ENCODE peak calls at places on chromosomes 7 and 10, in nine cellular contexts. O is CD8-positive, alpha-beta memory T cell; R is adrenal gland; A is ascending aorta; B is GM23338; I is IMR-90; C is right cardiac atrium; Y is MM.1S; G is sigmoid colon. D is an unnamed sample.

GRCh38 chr7:156722427-156722826 is 81.9 kb downstream of the RNF32 start:
- DNase-seq in O (no peak), R (peak; percentile 34), A (no peak), B (no peak), I (peak; percentile 24), C (no peak), Y (no peak), G (no peak), D (no peak)

GRCh38 chr7:128035712-128036111 is 4.5 kb upstream of the LRRC4 start:
- DNase-seq in O (no peak), R (no peak), A (no peak), B (peak; percentile 72), I (no peak), C (no peak), Y (peak; percentile 31), G (no peak), D (no peak)

GRCh38 chr7:42972703-42973500 is 40.7 kb downstream of the MRPL32 start:
- DNase-seq in O (no peak), R (peak; percentile 93), A (peak; percentile 79), B (peak; percentile 6), I (peak; percentile 75), C (peak; percentile 48), Y (no peak), G (peak; percentile 81), D (no peak)

GRCh38 chr10:27628631-27629030 is 117.0 kb downstream of the MKX start:
- DNase-seq in O (no peak), R (no peak), A (no peak), B (no peak), I (no peak), C (no peak), Y (no peak), G (no peak), D (no peak)

GRCh38 chr7:2974093-2974819 is 69.4 kb downstream of the CARD11 start:
- DNase-seq in O (no peak), R (no peak), A (no peak), B (no peak), I (no peak), C (no peak), Y (no peak), G (peak; percentile 24), D (no peak)

GRCh38 chr10:117860823-117861222 is 185.9 kb downstream of the RAB11FIP2 start:
- DNase-seq in O (no peak), R (no peak), A (no peak), B (peak; percentile 45), I (peak; percentile 1), C (no peak), Y (peak; percentile 48), G (no peak), D (no peak)

GRCh38 chr10:43124574-43125273 is 13.5 kb upstream of the CSGALNACT2 start:
- DNase-seq in O (no peak), R (no peak), A (peak; percentile 30), B (no peak), I (no peak), C (no peak), Y (no peak), G (no peak), D (no peak)

GRCh38 chr7:909358-910329 is 33.3 kb downstream of the GET4 start:
- DNase-seq in O (no peak), R (peak; percentile 80), A (peak; percentile 80), B (no peak), I (peak; percentile 15), C (peak; percentile 78), Y (no peak), G (peak; percentile 87), D (peak; percentile 19)

GRCh38 chr7:110962374-110962773 is 128.6 kb upstream of the LRRN3 start:
- DNase-seq in O (no peak), R (no peak), A (no peak), B (no peak), I (no peak), C (peak; percentile 23), Y (no peak), G (no peak), D (no peak)

GRCh38 chr7:41538810-41539724 is 163.8 kb downstream of the INHBA start:
- DNase-seq in O (no peak), R (no peak), A (no peak), B (peak; percentile 64), I (peak; percentile 50), C (no peak), Y (no peak), G (no peak), D (no peak)

GRCh38 chr10:100333821-100334469 is 3.9 kb upstream of the PKD2L1 start:
- DNase-seq in O (no peak), R (no peak), A (no peak), B (no peak), I (no peak), C (no peak), Y (no peak), G (no peak), D (no peak)

GRCh38 chr10:35585903-35586535 is 19.1 kb upstream of the GJD4 start:
- DNase-seq in O (no peak), R (no peak), A (no peak), B (no peak), I (no peak), C (no peak), Y (no peak), G (no peak), D (no peak)

GRCh38 chr10:21530616-21531015 is 3.4 kb upstream of the MLLT10 start:
- DNase-seq in O (no peak), R (no peak), A (no peak), B (no peak), I (no peak), C (no peak), Y (no peak), G (no peak), D (no peak)

GRCh38 chr10:52956861-52957260 is 184.3 kb upstream of the MBL2 start:
- DNase-seq in O (no peak), R (no peak), A (no peak), B (no peak), I (no peak), C (no peak), Y (no peak), G (no peak), D (no peak)

GRCh38 chr10:10092581-10092980 is 925.1 kb upstream of the CELF2 start:
- DNase-seq in O (no peak), R (peak; percentile 2), A (no peak), B (peak; percentile 2), I (peak; percentile 21), C (peak; percentile 36), Y (no peak), G (no peak), D (no peak)

GRCh38 chr7:130758429-130759056 is 24.5 kb upstream of the KLF14 start:
- DNase-seq in O (no peak), R (no peak), A (no peak), B (peak; percentile 68), I (peak; percentile 69), C (no peak), Y (peak; percentile 65), G (no peak), D (peak; percentile 37)

GRCh38 chr10:132788831-132789219 is 2.9 kb upstream of the NKX6-2 start:
- DNase-seq in O (no peak), R (no peak), A (no peak), B (peak; percentile 61), I (no peak), C (no peak), Y (no peak), G (no peak), D (no peak)

GRCh38 chr10:126917375-126917774 is 12.1 kb downstream of the DOCK1 start:
- DNase-seq in O (no peak), R (no peak), A (no peak), B (no peak), I (no peak), C (no peak), Y (no peak), G (no peak), D (no peak)

GRCh38 chr7:4189151-4189570 is 492.9 kb upstream of the FOXK1 start:
- DNase-seq in O (no peak), R (peak; percentile 41), A (peak; percentile 87), B (no peak), I (peak; percentile 2), C (peak; percentile 82), Y (no peak), G (peak; percentile 97), D (no peak)

GRCh38 chr7:2873686-2874551 is 29.8 kb upstream of the GNA12 start:
- DNase-seq in O (no peak), R (no peak), A (no peak), B (peak; percentile 60), I (peak; percentile 95), C (no peak), Y (no peak), G (no peak), D (no peak)

DNA sequence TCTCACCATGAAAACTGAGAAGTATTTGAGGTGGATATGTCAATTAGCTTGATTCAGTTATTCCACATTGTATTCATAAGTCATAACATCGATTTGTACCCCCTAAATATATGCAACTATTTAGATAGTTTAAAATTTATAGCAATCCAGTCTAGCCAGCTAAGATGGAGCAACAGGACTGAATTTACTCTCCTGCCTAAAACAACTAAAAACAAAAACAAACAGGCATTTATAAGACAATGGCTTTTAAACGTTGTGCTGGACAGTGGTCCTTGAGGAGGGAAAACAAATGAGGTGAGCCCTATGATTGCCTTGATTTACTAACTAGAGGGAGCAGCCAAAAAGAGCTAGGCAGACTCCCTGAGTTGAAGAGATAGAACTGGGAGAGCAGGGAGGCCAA is 814 bp upstream of the GPAM start:
- DNase-seq in O (no peak), R (no peak), A (no peak), B (peak; percentile 1), I (no peak), C (no peak), Y (no peak), G (no peak), D (no peak)
- H3K27ac ChIP-seq in O (no peak overlapping the region), R (peak overlapping the region; percentile 92), A (peak overlapping the region; percentile 82), B (no peak overlapping the region), I (no peak overlapping the region), C (no peak overlapping the region), Y (no peak overlapping the region), G (no peak overlapping the region), D (peak overlapping the region; percentile 75)

GRCh38 chr7:117007285-117007684 is 54.0 kb downstream of the ST7 start:
- DNase-seq in O (no peak), R (no peak), A (no peak), B (no peak), I (no peak), C (no peak), Y (no peak), G (no peak), D (no peak)
- H3K4me3 ChIP-seq in O (no peak overlapping the region), R (no peak overlapping the region), A (no peak overlapping the region), B (no peak overlapping the region), I (no peak overlapping the region), C (no peak overlapping the region), Y (no peak overlapping the region), G (no peak overlapping the region), D (no peak overlapping the region)

GRCh38 chr7:11699666-11700065 is 132.3 kb downstream of the THSD7A start:
- DNase-seq in O (no peak), R (no peak), A (no peak), B (no peak), I (no peak), C (no peak), Y (no peak), G (no peak), D (no peak)
- H3K4me1 ChIP-seq in O (no peaks in the 10 kb centered on the region), R (peaks cover 9% of the 10 kb centered on the region), A (no peaks in the 10 kb centered on the region), B (no peaks in the 10 kb centered on the region), I (no peaks in the 10 kb centered on the region), C (no peaks in the 10 kb centered on the region), Y (no peaks in the 10 kb centered on the region), G (no peaks in the 10 kb centered on the region), D (no peaks in the 10 kb centered on the region)

DNA sequence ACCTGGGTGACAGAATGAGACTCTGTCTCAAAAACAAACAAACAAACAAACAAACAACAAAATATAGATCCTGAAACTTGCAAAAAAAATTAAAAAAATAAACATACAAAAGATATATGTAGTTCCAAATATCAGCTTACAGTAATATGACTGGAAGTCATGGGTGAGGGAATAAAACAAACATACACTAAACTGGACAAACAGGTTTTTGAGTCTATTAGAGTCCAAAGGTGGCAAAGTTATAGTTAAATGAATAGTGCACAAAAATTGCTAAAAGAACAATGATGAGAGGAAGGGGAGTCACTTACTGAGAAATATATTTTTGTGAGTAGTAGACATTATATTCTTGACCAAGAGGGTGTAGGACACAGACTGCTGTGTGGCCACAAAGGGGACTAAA is 16.7 kb upstream of the RSBN1L start:
- DNase-seq in O (no peak), R (no peak), A (no peak), B (no peak), I (no peak), C (no peak), Y (no peak), G (no peak), D (no peak)
- H3K27ac ChIP-seq in O (no peak overlapping the region), R (no peak overlapping the region), A (no peak overlapping the region), B (no peak overlapping the region), I (no peak overlapping the region), C (no peak overlapping the region), Y (no peak overlapping the region), G (no peak overlapping the region), D (no peak overlapping the region)